ENCODE peak calls at places on chromosome 14, in seven cellular contexts. W is K562, E is H1, X is HepG2, A is SK-N-SH, T is GM12891, Q is GM12878. O is an unnamed sample.

GRCh38 chr14:93544212-93544611 is 113.5 kb downstream of the UNC79 start:
- DNase-seq in A (no peak), E (no peak), W (no peak), T (no peak), Q (no peak), X (no peak), O (no peak)

GRCh38 chr14:89315493-89316456 is 101.3 kb downstream of the FOXN3 start:
- DNase-seq in T (no peak), Q (no peak), X (no peak), W (no peak), E (no peak), A (no peak), O (no peak)

GRCh38 chr14:63286071-63286470 is 32.7 kb downstream of the GPHB5 start:
- DNase-seq in E (no peak), A (no peak), Q (no peak), T (no peak), W (no peak), X (no peak), O (no peak)

GRCh38 chr14:95515080-95515489 is 1.4 kb downstream of the SYNE3 start:
- DNase-seq in E (no peak), A (peak; percentile 70), X (no peak), W (no peak), Q (no peak), T (no peak), O (no peak)

GRCh38 chr14:104341532-104342434 is 203.4 kb downstream of the KIF26A start:
- DNase-seq in A (peak; percentile 67), Q (no peak), T (no peak), E (peak; percentile 68), X (peak; percentile 64), W (peak; percentile 57), O (no peak)

GRCh38 chr14:84807673-84808072 is 722.3 kb upstream of the FLRT2 start:
- DNase-seq in X (no peak), T (no peak), E (no peak), A (no peak), Q (no peak), W (no peak), O (no peak)

GRCh38 chr14:23542261-23542660 is 9.3 kb downstream of the ZFHX2 start:
- DNase-seq in W (no peak), X (no peak), T (no peak), E (no peak), A (no peak), Q (no peak), O (no peak)

GRCh38 chr14:106530423-106531107 is 1004.2 kb downstream of the TMEM121 start:
- DNase-seq in Q (peak; percentile 51), W (peak; percentile 47), T (no peak), E (no peak), A (no peak), X (peak; percentile 5), O (no peak)

GRCh38 chr14:53304726-53305381 is 151.7 kb upstream of the DDHD1 start:
- DNase-seq in Q (no peak), T (no peak), A (no peak), X (no peak), E (no peak), W (no peak), O (no peak)

GRCh38 chr14:24851837-24852236 is 198.1 kb downstream of the STXBP6 start:
- DNase-seq in X (no peak), T (no peak), W (no peak), Q (no peak), A (no peak), E (no peak), O (no peak)

GRCh38 chr14:91835197-91835919 is 32.0 kb downstream of the TC2N start:
- DNase-seq in T (no peak), X (no peak), E (no peak), A (no peak), Q (no peak), W (no peak), O (no peak)

GRCh38 chr14:104889374-104889755 is 24.3 kb downstream of the CEP170B start:
- DNase-seq in Q (no peak), E (no peak), W (no peak), X (no peak), A (no peak), T (no peak), O (no peak)

GRCh38 chr14:86013663-86014062 is 483.7 kb downstream of the FLRT2 start:
- DNase-seq in W (no peak), T (no peak), A (no peak), X (peak; percentile 46), E (no peak), Q (no peak), O (no peak)

GRCh38 chr14:85535916-85536834 is 6.2 kb downstream of the FLRT2 start:
- DNase-seq in W (no peak), X (peak; percentile 12), T (no peak), Q (no peak), A (peak; percentile 27), E (no peak), O (no peak)

GRCh38 chr14:103537175-103537990 is 8.4 kb downstream of the TRMT61A start:
- DNase-seq in X (no peak), T (no peak), E (no peak), W (no peak), A (no peak), Q (no peak), O (no peak)

GRCh38 chr14:100649173-100649519 is 61.9 kb upstream of the BEGAIN start:
- DNase-seq in Q (no peak), A (no peak), X (no peak), E (no peak), T (no peak), W (no peak), O (no peak)

GRCh38 chr14:56817396-56817921 is 7.2 kb upstream of the OTX2 start:
- DNase-seq in W (no peak), A (no peak), Q (no peak), E (no peak), X (no peak), T (no peak), O (no peak)

GRCh38 chr14:22822619-22823551 is 6.8 kb upstream of the MRPL52 start:
- DNase-seq in Q (no peak), A (peak; percentile 91), X (peak; percentile 78), T (no peak), E (peak; percentile 95), W (peak; percentile 87), O (peak; percentile 70)

GRCh38 chr14:23645812-23646647 is 9.9 kb downstream of the DHRS2 start:
- DNase-seq in A (no peak), T (no peak), E (no peak), X (peak; percentile 74), W (peak; percentile 14), Q (no peak), O (no peak)

GRCh38 chr14:24673534-24674203 is 39.7 kb upstream of the GZMB start:
- DNase-seq in Q (peak; percentile 71), A (no peak), T (no peak), X (no peak), W (no peak), E (no peak), O (no peak)

GRCh38 chr14:71250791-71251190 is 343.5 kb downstream of the PCNX1 start:
- DNase-seq in A (no peak), E (no peak), W (no peak), T (no peak), Q (no peak), X (no peak), O (no peak)

GRCh38 chr14:44165286-44165685 is 341.8 kb downstream of the FSCB start:
- DNase-seq in T (no peak), E (no peak), W (no peak), X (no peak), A (no peak), Q (no peak), O (no peak)

GRCh38 chr14:95498622-95499353 is 17.7 kb downstream of the SYNE3 start:
- DNase-seq in A (peak; percentile 41), W (no peak), E (no peak), T (no peak), Q (no peak), X (no peak), O (no peak)

GRCh38 chr14:106268013-106268727 is 741.8 kb downstream of the TMEM121 start:
- DNase-seq in Q (no peak), E (no peak), X (no peak), T (no peak), W (peak; percentile 56), A (peak; percentile 26), O (no peak)

DNA sequence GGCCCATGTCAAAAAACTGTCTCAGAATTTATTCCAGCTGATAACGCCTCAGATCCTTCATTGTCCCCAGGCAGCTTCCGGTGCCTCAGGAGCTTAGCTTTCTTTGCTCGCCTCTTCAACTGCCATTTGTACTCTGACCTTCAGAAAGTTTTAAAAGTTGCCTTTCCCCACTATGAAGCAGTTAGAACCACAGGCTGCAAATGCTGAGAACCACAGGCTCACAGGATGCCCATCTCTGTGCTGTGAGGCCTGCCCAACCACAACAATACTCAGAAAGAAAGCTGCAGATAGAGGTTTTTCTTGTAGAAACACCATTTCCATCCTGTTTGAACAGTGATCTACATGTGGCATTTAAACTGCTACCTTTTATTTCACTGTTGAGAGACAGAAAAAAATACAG is 131.1 kb downstream of the PRKCH start:
- DNase-seq in T (no peak), A (no peak), Q (no peak), W (no peak), E (no peak), X (no peak), O (no peak)
- TF ChIP-seq TAF1 in T (no peak), A (no peak), Q (no peak), W (no peak), E (no peak), X (no peak), O (no peak)

DNA sequence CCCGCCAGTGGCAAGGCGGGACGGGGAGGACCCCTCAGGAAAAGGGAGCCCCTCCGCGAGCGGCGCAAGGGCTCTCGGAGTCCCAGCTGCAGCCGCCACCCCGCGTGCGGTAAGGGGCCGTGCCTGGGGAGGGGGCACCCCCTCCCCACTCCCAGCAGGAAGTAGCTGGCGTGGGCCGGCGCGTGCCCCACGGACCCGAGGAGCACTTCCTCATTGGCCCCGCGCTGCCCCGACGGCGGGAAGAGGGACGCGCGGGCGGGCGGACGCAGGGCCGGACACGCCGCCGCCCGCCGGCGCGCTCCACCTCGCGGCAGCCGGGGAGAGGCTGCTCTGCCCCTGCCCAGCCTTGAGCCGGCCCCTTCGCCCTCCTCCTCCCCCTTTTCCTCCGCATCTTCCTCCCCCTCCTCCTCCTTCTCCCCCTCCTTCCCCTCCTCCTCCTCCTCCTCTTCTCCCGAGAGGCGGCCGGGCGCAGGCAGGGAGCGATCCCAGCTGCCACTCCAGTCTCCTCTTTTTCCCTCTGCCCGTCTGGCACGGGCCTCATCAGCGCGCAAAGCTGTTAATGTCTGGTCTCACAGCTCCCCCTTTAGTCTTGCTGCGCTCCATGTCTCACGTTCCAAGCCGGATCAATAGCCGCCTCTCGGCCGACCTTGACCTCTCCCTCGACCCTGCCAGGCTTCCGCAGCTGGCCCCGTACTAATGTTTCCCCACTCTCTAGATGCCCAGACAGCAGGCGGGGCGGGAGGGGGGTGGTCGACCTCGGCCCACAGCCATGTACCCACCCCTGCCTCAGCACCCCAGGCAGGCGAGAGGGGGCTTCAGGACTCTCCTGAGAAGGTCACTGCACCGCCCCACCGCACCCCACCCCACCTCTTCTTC is 2.6 kb upstream of the BCL11B start:
- DNase-seq in Q (no peak), E (peak; percentile 89), X (peak; percentile 77), A (peak; percentile 65), W (peak; percentile 10), T (no peak), O (no peak)
- TF ChIP-seq TAF1 in Q (no peak), E (peak; percentile 46), X (peak; percentile 22), A (no peak), W (no peak), T (no peak), O (no peak)

GRCh38 chr14:32038876-32039275 is 38.2 kb upstream of the ARHGAP5 start:
- DNase-seq in Q (no peak), T (no peak), X (no peak), E (no peak), A (peak; percentile 25), W (no peak), O (no peak)
- TF ChIP-seq TAF1 in Q (no peak), T (no peak), X (no peak), E (no peak), A (no peak), W (no peak), O (no peak)

GRCh38 chr14:59406454-59407245 is 58.5 kb downstream of the GPR135 start:
- DNase-seq in X (peak; percentile 66), W (peak; percentile 17), A (no peak), T (no peak), E (no peak), Q (no peak), O (no peak)
- TF ChIP-seq TAF1 in X (no peak), W (no peak), A (no peak), T (no peak), E (no peak), Q (no peak), O (no peak)